ENCODE peak calls at places on chromosomes 3 and 15, in nine cellular contexts. One of them, this sample, is unnamed. For H3K27me3 and H3K36me3, the result is how much of the 10 kb centered on the place peaks cover.

GRCh38 chr3:150005243-150006102 is 34.8 kb upstream of the PFN2 start:
- DNase-seq in heart left ventricle: no peak
- DNase-seq in mesendoderm: peak
- DNase-seq in fibroblast of lung: peak
- DNase-seq in GM23248: peak
- DNase-seq in psoas muscle: no peak
- DNase-seq in spleen: no peak
- DNase-seq in SK-N-SH: no peak
- DNase-seq in HCT116: no peak
- DNase-seq in this sample: no peak

GRCh38 chr3:43786102-43786952 is 95.6 kb downstream of the ABHD5 start:
- DNase-seq in heart left ventricle: no peak
- DNase-seq in mesendoderm: no peak
- DNase-seq in fibroblast of lung: no peak
- DNase-seq in GM23248: no peak
- DNase-seq in psoas muscle: no peak
- DNase-seq in spleen: peak
- DNase-seq in SK-N-SH: peak
- DNase-seq in HCT116: no peak
- DNase-seq in this sample: no peak

GRCh38 chr15:56844463-56844862 is 74.0 kb upstream of the TCF12 start:
- DNase-seq in heart left ventricle: no peak
- DNase-seq in mesendoderm: no peak
- DNase-seq in fibroblast of lung: no peak
- DNase-seq in GM23248: no peak
- DNase-seq in psoas muscle: no peak
- DNase-seq in spleen: no peak
- DNase-seq in SK-N-SH: no peak
- DNase-seq in HCT116: no peak
- DNase-seq in this sample: no peak

GRCh38 chr15:62807539-62808130 is 234.9 kb upstream of the TPM1 start:
- DNase-seq in heart left ventricle: no peak
- DNase-seq in mesendoderm: peak
- DNase-seq in fibroblast of lung: no peak
- DNase-seq in GM23248: no peak
- DNase-seq in psoas muscle: no peak
- DNase-seq in spleen: no peak
- DNase-seq in SK-N-SH: peak
- DNase-seq in HCT116: no peak
- DNase-seq in this sample: peak

GRCh38 chr15:99717129-99718024 is 15.9 kb downstream of the LYSMD4 start:
- DNase-seq in heart left ventricle: no peak
- DNase-seq in mesendoderm: no peak
- DNase-seq in fibroblast of lung: no peak
- DNase-seq in GM23248: no peak
- DNase-seq in psoas muscle: peak
- DNase-seq in spleen: peak
- DNase-seq in SK-N-SH: no peak
- DNase-seq in HCT116: no peak
- DNase-seq in this sample: no peak

GRCh38 chr15:100781061-100781960 is 98.3 kb upstream of the ALDH1A3 start:
- DNase-seq in heart left ventricle: no peak
- DNase-seq in mesendoderm: no peak
- DNase-seq in fibroblast of lung: no peak
- DNase-seq in GM23248: peak
- DNase-seq in psoas muscle: no peak
- DNase-seq in spleen: no peak
- DNase-seq in SK-N-SH: peak
- DNase-seq in HCT116: no peak
- DNase-seq in this sample: peak

GRCh38 chr3:108334698-108335097 is 38.4 kb downstream of the HHLA2 start:
- DNase-seq in heart left ventricle: no peak
- DNase-seq in mesendoderm: no peak
- DNase-seq in fibroblast of lung: no peak
- DNase-seq in GM23248: peak
- DNase-seq in psoas muscle: no peak
- DNase-seq in spleen: no peak
- DNase-seq in SK-N-SH: no peak
- DNase-seq in HCT116: no peak
- DNase-seq in this sample: no peak

GRCh38 chr15:73697033-73697467 is 12.9 kb downstream of the CD276 start:
- DNase-seq in heart left ventricle: peak
- DNase-seq in mesendoderm: peak
- DNase-seq in fibroblast of lung: peak
- DNase-seq in GM23248: peak
- DNase-seq in psoas muscle: peak
- DNase-seq in spleen: peak
- DNase-seq in SK-N-SH: peak
- DNase-seq in HCT116: no peak
- DNase-seq in this sample: peak

GRCh38 chr15:40256642-40257235 is 17.9 kb downstream of the PAK6 start:
- DNase-seq in heart left ventricle: no peak
- DNase-seq in mesendoderm: peak
- DNase-seq in fibroblast of lung: no peak
- DNase-seq in GM23248: peak
- DNase-seq in psoas muscle: no peak
- DNase-seq in spleen: no peak
- DNase-seq in SK-N-SH: no peak
- DNase-seq in HCT116: no peak
- DNase-seq in this sample: no peak

GRCh38 chr3:51082363-51082762 is 302.7 kb upstream of the MANF start:
- DNase-seq in heart left ventricle: no peak
- DNase-seq in mesendoderm: no peak
- DNase-seq in fibroblast of lung: no peak
- DNase-seq in GM23248: no peak
- DNase-seq in psoas muscle: no peak
- DNase-seq in spleen: no peak
- DNase-seq in SK-N-SH: no peak
- DNase-seq in HCT116: no peak
- DNase-seq in this sample: no peak

GRCh38 chr15:45522179-45522930 is at the start of gene SLC30A4:
- DNase-seq in heart left ventricle: peak
- DNase-seq in mesendoderm: peak
- DNase-seq in fibroblast of lung: peak
- DNase-seq in GM23248: peak
- DNase-seq in psoas muscle: peak
- DNase-seq in spleen: peak
- DNase-seq in SK-N-SH: peak
- DNase-seq in HCT116: no peak
- DNase-seq in this sample: peak

GRCh38 chr15:50675524-50676144 is 11.0 kb downstream of the TRPM7 start:
- DNase-seq in heart left ventricle: no peak
- DNase-seq in mesendoderm: no peak
- DNase-seq in fibroblast of lung: peak
- DNase-seq in GM23248: peak
- DNase-seq in psoas muscle: no peak
- DNase-seq in spleen: no peak
- DNase-seq in SK-N-SH: peak
- DNase-seq in HCT116: peak
- DNase-seq in this sample: no peak

GRCh38 chr15:74832826-74833225 is 6.4 kb downstream of the CPLX3 start:
- DNase-seq in heart left ventricle: no peak
- DNase-seq in mesendoderm: no peak
- DNase-seq in fibroblast of lung: no peak
- DNase-seq in GM23248: no peak
- DNase-seq in psoas muscle: no peak
- DNase-seq in spleen: no peak
- DNase-seq in SK-N-SH: no peak
- DNase-seq in HCT116: no peak
- DNase-seq in this sample: no peak

GRCh38 chr3:177830411-177830849 is 633.1 kb upstream of the TBL1XR1 start:
- DNase-seq in heart left ventricle: no peak
- DNase-seq in mesendoderm: no peak
- DNase-seq in fibroblast of lung: peak
- DNase-seq in GM23248: peak
- DNase-seq in psoas muscle: no peak
- DNase-seq in spleen: no peak
- DNase-seq in SK-N-SH: no peak
- DNase-seq in HCT116: no peak
- DNase-seq in this sample: no peak

GRCh38 chr15:85910796-85911195 is 116.1 kb upstream of the KLHL25 start:
- DNase-seq in heart left ventricle: no peak
- DNase-seq in mesendoderm: peak
- DNase-seq in fibroblast of lung: no peak
- DNase-seq in GM23248: no peak
- DNase-seq in psoas muscle: no peak
- DNase-seq in spleen: no peak
- DNase-seq in SK-N-SH: no peak
- DNase-seq in HCT116: no peak
- DNase-seq in this sample: no peak

GRCh38 chr3:62557983-62558382 is 184.6 kb upstream of the FEZF2 start:
- DNase-seq in heart left ventricle: no peak
- DNase-seq in mesendoderm: no peak
- DNase-seq in fibroblast of lung: no peak
- DNase-seq in GM23248: no peak
- DNase-seq in psoas muscle: no peak
- DNase-seq in spleen: no peak
- DNase-seq in SK-N-SH: no peak
- DNase-seq in HCT116: no peak
- DNase-seq in this sample: no peak

GRCh38 chr15:101614001-101614585 is 38.1 kb downstream of the TM2D3 start:
- DNase-seq in heart left ventricle: no peak
- DNase-seq in mesendoderm: no peak
- DNase-seq in fibroblast of lung: no peak
- DNase-seq in GM23248: no peak
- DNase-seq in psoas muscle: peak
- DNase-seq in spleen: no peak
- DNase-seq in SK-N-SH: peak
- DNase-seq in HCT116: no peak
- DNase-seq in this sample: no peak

GRCh38 chr15:39000008-39000734 is 435.6 kb upstream of the RASGRP1 start:
- DNase-seq in heart left ventricle: no peak
- DNase-seq in mesendoderm: no peak
- DNase-seq in fibroblast of lung: no peak
- DNase-seq in GM23248: no peak
- DNase-seq in psoas muscle: no peak
- DNase-seq in spleen: no peak
- DNase-seq in SK-N-SH: no peak
- DNase-seq in HCT116: no peak
- DNase-seq in this sample: no peak

GRCh38 chr3:30082652-30083051 is 523.7 kb upstream of the TGFBR2 start:
- DNase-seq in heart left ventricle: no peak
- DNase-seq in mesendoderm: no peak
- DNase-seq in fibroblast of lung: no peak
- DNase-seq in GM23248: no peak
- DNase-seq in psoas muscle: no peak
- DNase-seq in spleen: no peak
- DNase-seq in SK-N-SH: no peak
- DNase-seq in HCT116: no peak
- DNase-seq in this sample: no peak

GRCh38 chr3:30084304-30084703 is 522.1 kb upstream of the TGFBR2 start:
- DNase-seq in heart left ventricle: no peak
- DNase-seq in mesendoderm: no peak
- DNase-seq in fibroblast of lung: no peak
- DNase-seq in GM23248: no peak
- DNase-seq in psoas muscle: no peak
- DNase-seq in spleen: no peak
- DNase-seq in SK-N-SH: no peak
- DNase-seq in HCT116: no peak
- DNase-seq in this sample: no peak

GRCh38 chr3:30083315-30083714 is 523.1 kb upstream of the TGFBR2 start:
- DNase-seq in heart left ventricle: no peak
- DNase-seq in mesendoderm: no peak
- DNase-seq in fibroblast of lung: no peak
- DNase-seq in GM23248: no peak
- DNase-seq in psoas muscle: no peak
- DNase-seq in spleen: no peak
- DNase-seq in SK-N-SH: no peak
- DNase-seq in HCT116: no peak
- DNase-seq in this sample: no peak

GRCh38 chr3:30084971-30085403 is 521.4 kb upstream of the TGFBR2 start:
- DNase-seq in heart left ventricle: no peak
- DNase-seq in mesendoderm: peak
- DNase-seq in fibroblast of lung: no peak
- DNase-seq in GM23248: no peak
- DNase-seq in psoas muscle: no peak
- DNase-seq in spleen: no peak
- DNase-seq in SK-N-SH: no peak
- DNase-seq in HCT116: no peak
- DNase-seq in this sample: peak

GRCh38 chr3:30081904-30082303 is 524.5 kb upstream of the TGFBR2 start:
- DNase-seq in heart left ventricle: no peak
- DNase-seq in mesendoderm: no peak
- DNase-seq in fibroblast of lung: no peak
- DNase-seq in GM23248: no peak
- DNase-seq in psoas muscle: no peak
- DNase-seq in spleen: no peak
- DNase-seq in SK-N-SH: no peak
- DNase-seq in HCT116: no peak
- DNase-seq in this sample: no peak
- H3K27me3 ChIP-seq in heart left ventricle: under half
- H3K27me3 ChIP-seq in mesendoderm: under half
- H3K27me3 ChIP-seq in fibroblast of lung: under half
- H3K27me3 ChIP-seq in GM23248: under half
- H3K27me3 ChIP-seq in psoas muscle: under half
- H3K27me3 ChIP-seq in spleen: under half
- H3K27me3 ChIP-seq in SK-N-SH: under half
- H3K27me3 ChIP-seq in HCT116: under half
- H3K27me3 ChIP-seq in this sample: under half

DNA sequence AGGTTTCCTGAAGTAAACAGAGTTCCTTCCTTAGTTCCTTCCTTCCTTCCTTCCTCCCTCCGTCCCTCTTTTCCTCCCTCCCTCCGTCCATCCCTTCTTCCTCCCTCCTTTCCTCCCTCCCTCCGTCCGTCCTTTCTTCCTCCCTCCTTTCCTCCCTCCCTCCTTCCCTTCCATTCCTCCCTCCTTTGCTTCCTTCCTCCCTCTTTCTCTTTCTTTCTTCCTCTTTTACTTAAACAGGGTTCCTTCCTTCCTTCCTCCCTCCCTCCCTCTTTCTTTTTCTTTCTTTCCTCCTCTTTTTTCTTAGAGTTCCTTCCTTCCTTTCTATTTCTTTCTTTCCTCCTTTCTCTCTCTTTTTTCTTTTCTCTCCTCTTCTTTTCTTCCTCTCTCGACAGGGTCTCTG is 35.2 kb downstream of the ATR start:
- DNase-seq in heart left ventricle: no peak
- DNase-seq in mesendoderm: no peak
- DNase-seq in fibroblast of lung: no peak
- DNase-seq in GM23248: no peak
- DNase-seq in psoas muscle: no peak
- DNase-seq in spleen: no peak
- DNase-seq in SK-N-SH: no peak
- DNase-seq in HCT116: no peak
- DNase-seq in this sample: no peak
- H3K36me3 ChIP-seq in heart left ventricle: half or more
- H3K36me3 ChIP-seq in mesendoderm: under half
- H3K36me3 ChIP-seq in fibroblast of lung: under half
- H3K36me3 ChIP-seq in GM23248: under half
- H3K36me3 ChIP-seq in psoas muscle: half or more
- H3K36me3 ChIP-seq in spleen: under half
- H3K36me3 ChIP-seq in SK-N-SH: under half
- H3K36me3 ChIP-seq in HCT116: under half
- H3K36me3 ChIP-seq in this sample: under half

GRCh38 chr15:32715276-32715675 is 2.5 kb upstream of the GREM1 start:
- DNase-seq in heart left ventricle: no peak
- DNase-seq in mesendoderm: no peak
- DNase-seq in fibroblast of lung: peak
- DNase-seq in GM23248: peak
- DNase-seq in psoas muscle: no peak
- DNase-seq in spleen: no peak
- DNase-seq in SK-N-SH: no peak
- DNase-seq in HCT116: no peak
- DNase-seq in this sample: no peak
- H3K27me3 ChIP-seq in heart left ventricle: half or more
- H3K27me3 ChIP-seq in mesendoderm: under half
- H3K27me3 ChIP-seq in fibroblast of lung: under half
- H3K27me3 ChIP-seq in GM23248: under half
- H3K27me3 ChIP-seq in psoas muscle: under half
- H3K27me3 ChIP-seq in spleen: under half
- H3K27me3 ChIP-seq in SK-N-SH: under half
- H3K27me3 ChIP-seq in HCT116: under half
- H3K27me3 ChIP-seq in this sample: half or more

GRCh38 chr15:79965836-79966630 is 5.0 kb downstream of the BCL2A1 start:
- DNase-seq in heart left ventricle: no peak
- DNase-seq in mesendoderm: no peak
- DNase-seq in fibroblast of lung: no peak
- DNase-seq in GM23248: no peak
- DNase-seq in psoas muscle: no peak
- DNase-seq in spleen: no peak
- DNase-seq in SK-N-SH: no peak
- DNase-seq in HCT116: no peak
- DNase-seq in this sample: no peak
- H3K36me3 ChIP-seq in heart left ventricle: under half
- H3K36me3 ChIP-seq in mesendoderm: under half
- H3K36me3 ChIP-seq in fibroblast of lung: under half
- H3K36me3 ChIP-seq in GM23248: under half
- H3K36me3 ChIP-seq in psoas muscle: under half
- H3K36me3 ChIP-seq in spleen: under half
- H3K36me3 ChIP-seq in SK-N-SH: under half
- H3K36me3 ChIP-seq in HCT116: under half
- H3K36me3 ChIP-seq in this sample: under half

This sample was measured in H7.